ENCODE peak calls at places on chromosomes 2 and 18, in eight cellular contexts. One of them, this sample, is unnamed.

GRCh38 chr2:182767578-182767977 is 51.5 kb downstream of the DNAJC10 start:
- DNase-seq in activated gamma-delta T cell treated with anti-CD3 and anti-CD28 coated beads, Interleukin-2, amount 50 U/mL, for 16 hours: no peak
- DNase-seq in HEK293T: peak; percentile 29
- DNase-seq in amygdala: no peak
- DNase-seq in SW480: peak; percentile 21
- DNase-seq in stimulated activated CD8-positive, alpha-beta memory T cell treated with anti-CD3 and anti-CD28 coated beads, Interleukin-4, amount 100 ng/mL, for 4 hours: no peak
- DNase-seq in transverse colon: no peak
- DNase-seq in endodermal cell: peak; percentile 53
- DNase-seq in this sample: peak; percentile 27

GRCh38 chr18:42338683-42339082 is 383.6 kb downstream of the PIK3C3 start:
- DNase-seq in transverse colon: no peak
- DNase-seq in activated gamma-delta T cell treated with anti-CD3 and anti-CD28 coated beads, Interleukin-2, amount 50 U/mL, for 16 hours: no peak
- DNase-seq in stimulated activated CD8-positive, alpha-beta memory T cell treated with anti-CD3 and anti-CD28 coated beads, Interleukin-4, amount 100 ng/mL, for 4 hours: no peak
- DNase-seq in endodermal cell: no peak
- DNase-seq in amygdala: no peak
- DNase-seq in SW480: peak; percentile 22
- DNase-seq in HEK293T: no peak
- DNase-seq in this sample: peak; percentile 35

GRCh38 chr2:125408839-125409502 is 1247.0 kb upstream of the GYPC start:
- DNase-seq in activated gamma-delta T cell treated with anti-CD3 and anti-CD28 coated beads, Interleukin-2, amount 50 U/mL, for 16 hours: no peak
- DNase-seq in SW480: no peak
- DNase-seq in HEK293T: no peak
- DNase-seq in stimulated activated CD8-positive, alpha-beta memory T cell treated with anti-CD3 and anti-CD28 coated beads, Interleukin-4, amount 100 ng/mL, for 4 hours: no peak
- DNase-seq in endodermal cell: no peak
- DNase-seq in amygdala: no peak
- DNase-seq in transverse colon: no peak
- DNase-seq in this sample: no peak

GRCh38 chr2:226888378-226888915 is 52.6 kb downstream of the RHBDD1 start:
- DNase-seq in transverse colon: no peak
- DNase-seq in amygdala: no peak
- DNase-seq in stimulated activated CD8-positive, alpha-beta memory T cell treated with anti-CD3 and anti-CD28 coated beads, Interleukin-4, amount 100 ng/mL, for 4 hours: no peak
- DNase-seq in SW480: no peak
- DNase-seq in endodermal cell: no peak
- DNase-seq in HEK293T: no peak
- DNase-seq in activated gamma-delta T cell treated with anti-CD3 and anti-CD28 coated beads, Interleukin-2, amount 50 U/mL, for 16 hours: no peak
- DNase-seq in this sample: no peak

GRCh38 chr2:35997488-35997887 is 358.1 kb upstream of the CRIM1 start:
- DNase-seq in HEK293T: no peak
- DNase-seq in amygdala: no peak
- DNase-seq in stimulated activated CD8-positive, alpha-beta memory T cell treated with anti-CD3 and anti-CD28 coated beads, Interleukin-4, amount 100 ng/mL, for 4 hours: no peak
- DNase-seq in endodermal cell: no peak
- DNase-seq in activated gamma-delta T cell treated with anti-CD3 and anti-CD28 coated beads, Interleukin-2, amount 50 U/mL, for 16 hours: no peak
- DNase-seq in transverse colon: no peak
- DNase-seq in SW480: no peak
- DNase-seq in this sample: no peak

GRCh38 chr2:95158891-95159619 is 593 bp downstream of the ZNF514 start:
- DNase-seq in amygdala: peak; percentile 14
- DNase-seq in stimulated activated CD8-positive, alpha-beta memory T cell treated with anti-CD3 and anti-CD28 coated beads, Interleukin-4, amount 100 ng/mL, for 4 hours: no peak
- DNase-seq in endodermal cell: peak; percentile 81
- DNase-seq in activated gamma-delta T cell treated with anti-CD3 and anti-CD28 coated beads, Interleukin-2, amount 50 U/mL, for 16 hours: no peak
- DNase-seq in transverse colon: peak; percentile 44
- DNase-seq in SW480: peak; percentile 52
- DNase-seq in HEK293T: peak; percentile 45
- DNase-seq in this sample: peak; percentile 62

GRCh38 chr2:202215179-202215578 is 23.2 kb downstream of the SUMO1 start:
- DNase-seq in activated gamma-delta T cell treated with anti-CD3 and anti-CD28 coated beads, Interleukin-2, amount 50 U/mL, for 16 hours: no peak
- DNase-seq in SW480: no peak
- DNase-seq in endodermal cell: no peak
- DNase-seq in HEK293T: no peak
- DNase-seq in stimulated activated CD8-positive, alpha-beta memory T cell treated with anti-CD3 and anti-CD28 coated beads, Interleukin-4, amount 100 ng/mL, for 4 hours: no peak
- DNase-seq in transverse colon: no peak
- DNase-seq in amygdala: no peak
- DNase-seq in this sample: no peak

GRCh38 chr18:10270160-10270571 is 184.3 kb upstream of the APCDD1 start:
- DNase-seq in activated gamma-delta T cell treated with anti-CD3 and anti-CD28 coated beads, Interleukin-2, amount 50 U/mL, for 16 hours: no peak
- DNase-seq in stimulated activated CD8-positive, alpha-beta memory T cell treated with anti-CD3 and anti-CD28 coated beads, Interleukin-4, amount 100 ng/mL, for 4 hours: no peak
- DNase-seq in endodermal cell: no peak
- DNase-seq in transverse colon: no peak
- DNase-seq in amygdala: no peak
- DNase-seq in HEK293T: no peak
- DNase-seq in SW480: no peak
- DNase-seq in this sample: no peak

GRCh38 chr2:177393381-177393780 is 808 bp downstream of the AGPS start:
- DNase-seq in SW480: peak; percentile 23
- DNase-seq in HEK293T: peak; percentile 16
- DNase-seq in transverse colon: peak; percentile 33
- DNase-seq in stimulated activated CD8-positive, alpha-beta memory T cell treated with anti-CD3 and anti-CD28 coated beads, Interleukin-4, amount 100 ng/mL, for 4 hours: no peak
- DNase-seq in endodermal cell: peak; percentile 50
- DNase-seq in activated gamma-delta T cell treated with anti-CD3 and anti-CD28 coated beads, Interleukin-2, amount 50 U/mL, for 16 hours: no peak
- DNase-seq in amygdala: no peak
- DNase-seq in this sample: no peak

GRCh38 chr2:224948859-224949258 is 93.4 kb downstream of the DOCK10 start:
- DNase-seq in transverse colon: no peak
- DNase-seq in amygdala: no peak
- DNase-seq in stimulated activated CD8-positive, alpha-beta memory T cell treated with anti-CD3 and anti-CD28 coated beads, Interleukin-4, amount 100 ng/mL, for 4 hours: no peak
- DNase-seq in activated gamma-delta T cell treated with anti-CD3 and anti-CD28 coated beads, Interleukin-2, amount 50 U/mL, for 16 hours: no peak
- DNase-seq in HEK293T: no peak
- DNase-seq in endodermal cell: no peak
- DNase-seq in SW480: no peak
- DNase-seq in this sample: no peak